ENCODE peak calls at places on chromosomes 5 and 9, in ten cellular contexts. F is endodermal cell; Y is HCT116; K is A549; U is KBM-7; C is AG08396; H is activated effector memory CD4-positive, alpha-beta T cell treated with Interleukin-2 at 50 U/mL for 16 hours; N is CD4-positive, CD25-positive, alpha-beta regulatory T cell; X is choroid plexus epithelial cell; Q is NCI-H146. T is an unnamed sample.
A peak's percentile ranks its signal among the peaks of the same experiment; 100 is the strongest.

GRCh38 chr9:87255437-87256155 is 242.1 kb upstream of the DAPK1 start:
- DNase-seq in Q (no peak), X (peak; percentile 60), H (no peak), U (no peak), F (no peak), C (no peak), Y (no peak), N (no peak), K (no peak), T (no peak)

GRCh38 chr5:151014680-151015343 is 5.6 kb upstream of the GPX3 start:
- DNase-seq in C (no peak), U (no peak), K (no peak), N (no peak), X (no peak), F (no peak), H (no peak), Y (no peak), Q (no peak), T (no peak)

GRCh38 chr5:15021286-15022046 is 149.9 kb upstream of the ANKH start:
- DNase-seq in N (no peak), Q (no peak), K (no peak), C (peak; percentile 78), X (peak; percentile 72), F (no peak), Y (no peak), H (no peak), U (no peak), T (peak; percentile 56)

GRCh38 chr5:472076-472655 is 29.2 kb downstream of the EXOC3 start:
- DNase-seq in K (peak; percentile 25), U (no peak), X (peak; percentile 18), Q (peak; percentile 45), H (no peak), F (peak; percentile 60), C (no peak), N (no peak), Y (no peak), T (peak; percentile 28)

GRCh38 chr9:116524778-116525470 is 162.2 kb upstream of the TRIM32 start:
- DNase-seq in Q (no peak), U (no peak), C (no peak), F (no peak), X (no peak), H (no peak), Y (no peak), K (no peak), N (no peak), T (no peak)

GRCh38 chr9:3912817-3913216 is 387.0 kb upstream of the RFX3 start:
- DNase-seq in N (no peak), C (no peak), U (no peak), X (peak; percentile 79), Y (no peak), H (no peak), F (no peak), Q (no peak), K (no peak), T (no peak)

GRCh38 chr9:108622467-108622866 is 233.3 kb downstream of the ACTL7B start:
- DNase-seq in K (no peak), Q (no peak), X (peak; percentile 37), N (no peak), C (peak; percentile 22), U (no peak), H (no peak), Y (no peak), F (no peak), T (no peak)

GRCh38 chr5:179212870-179213269 is 132.4 kb downstream of the ADAMTS2 start:
- DNase-seq in Q (no peak), H (no peak), C (peak; percentile 68), U (peak; percentile 48), F (no peak), N (no peak), K (no peak), Y (no peak), X (no peak), T (no peak)

GRCh38 chr9:23825143-23825531 is 903 bp downstream of the ELAVL2 start:
- DNase-seq in Q (no peak), X (no peak), K (no peak), H (no peak), Y (no peak), N (no peak), C (no peak), U (no peak), F (peak; percentile 75), T (peak; percentile 53)

GRCh38 chr5:111584651-111585050 is 72.3 kb upstream of the STARD4 start:
- DNase-seq in F (peak; percentile 61), H (no peak), C (peak; percentile 23), Q (no peak), U (no peak), K (no peak), X (peak; percentile 89), N (no peak), Y (no peak), T (no peak)

GRCh38 chr5:32083981-32084430 is 90.1 kb downstream of the GOLPH3 start:
- DNase-seq in K (no peak), N (no peak), C (no peak), F (no peak), H (no peak), U (peak; percentile 21), Q (no peak), X (no peak), Y (no peak), T (no peak)

GRCh38 chr9:36221667-36222066 is 30.9 kb downstream of the CLTA start:
- DNase-seq in H (no peak), Y (no peak), N (no peak), Q (no peak), F (no peak), K (no peak), U (no peak), C (no peak), X (no peak), T (no peak)

GRCh38 chr9:132031869-132032583 is 47.6 kb downstream of the MED27 start:
- DNase-seq in F (no peak), Y (no peak), H (no peak), K (no peak), N (no peak), X (no peak), C (no peak), U (no peak), Q (no peak), T (no peak)

GRCh38 chr9:91182831-91183230 is 178.9 kb downstream of the AUH start:
- DNase-seq in K (no peak), H (no peak), C (no peak), U (no peak), F (no peak), Y (no peak), Q (no peak), X (no peak), N (no peak), T (no peak)

GRCh38 chr9:95729669-95730368 is 145.7 kb upstream of the ERCC6L2 start:
- DNase-seq in Y (no peak), U (no peak), H (no peak), K (no peak), Q (no peak), X (no peak), F (no peak), N (no peak), C (no peak), T (no peak)

GRCh38 chr5:149956685-149957084 is 3.9 kb upstream of the SLC26A2 start:
- DNase-seq in Y (no peak), F (no peak), U (no peak), H (no peak), X (no peak), C (no peak), Q (no peak), K (no peak), N (no peak), T (no peak)

T was measured in BE2C.